ENCODE peak calls at places on chromosomes 16 and 17, in ten cellular contexts. R, I, D, F, W, H, X, C, O and L are unnamed samples.
A peak's percentile ranks its signal among the peaks of the same experiment; 100 is the strongest.

GRCh38 chr17:82228842-82229685 is at the start of gene SLC16A3:
- DNase-seq in R (peak; percentile 26), I (no peak), D (peak; percentile 58), F (peak; percentile 83), W (peak; percentile 51), H (peak; percentile 77), X (peak; percentile 91), C (peak; percentile 62), O (peak; percentile 60), L (peak; percentile 67)

GRCh38 chr17:17813055-17813724 is 23.6 kb downstream of the SREBF1 start:
- DNase-seq in R (no peak), I (no peak), D (no peak), F (no peak), W (no peak), H (no peak), X (no peak), C (no peak), O (no peak), L (no peak)

GRCh38 chr16:50269769-50270509 is 3.6 kb downstream of the ADCY7 start:
- DNase-seq in R (no peak), I (no peak), D (no peak), F (no peak), W (no peak), H (no peak), X (no peak), C (no peak), O (no peak), L (no peak)

GRCh38 chr17:68445671-68446070 is 11.6 kb downstream of the WIPI1 start:
- DNase-seq in R (no peak), I (no peak), D (no peak), F (no peak), W (no peak), H (no peak), X (no peak), C (no peak), O (no peak), L (no peak)

GRCh38 chr17:66459811-66460270 is 157.4 kb downstream of the PRKCA start:
- DNase-seq in R (no peak), I (no peak), D (peak; percentile 97), F (no peak), W (no peak), H (peak; percentile 99), X (no peak), C (no peak), O (no peak), L (peak; percentile 90)

GRCh38 chr16:2751577-2752034 is 832 bp upstream of the SRRM2 start:
- DNase-seq in R (no peak), I (no peak), D (no peak), F (peak; percentile 86), W (no peak), H (no peak), X (no peak), C (peak; percentile 77), O (no peak), L (no peak)

GRCh38 chr16:74654536-74654935 is 12.1 kb downstream of the RFWD3 start:
- DNase-seq in R (no peak), I (no peak), D (no peak), F (no peak), W (no peak), H (no peak), X (peak; percentile 3), C (no peak), O (no peak), L (no peak)

GRCh38 chr16:1257561-1258217 is 1.8 kb downstream of the TPSD1 start:
- DNase-seq in R (no peak), I (no peak), D (no peak), F (peak; percentile 7), W (no peak), H (no peak), X (no peak), C (no peak), O (no peak), L (no peak)

GRCh38 chr17:65160507-65160906 is 23.3 kb downstream of the RGS9 start:
- DNase-seq in R (no peak), I (no peak), D (no peak), F (no peak), W (no peak), H (no peak), X (no peak), C (no peak), O (no peak), L (no peak)

GRCh38 chr17:40450175-40450574 is 6.9 kb downstream of the IGFBP4 start:
- DNase-seq in R (no peak), I (no peak), D (peak; percentile 29), F (peak; percentile 77), W (peak; percentile 19), H (peak; percentile 69), X (peak; percentile 49), C (peak; percentile 59), O (peak; percentile 24), L (peak; percentile 27)

GRCh38 chr17:18382441-18383078 is 5.0 kb downstream of the EVPLL start:
- DNase-seq in R (no peak), I (no peak), D (no peak), F (no peak), W (no peak), H (no peak), X (no peak), C (no peak), O (no peak), L (no peak)

GRCh38 chr16:53069772-53070171 is 15.0 kb downstream of the CHD9 start:
- DNase-seq in R (no peak), I (no peak), D (no peak), F (no peak), W (no peak), H (no peak), X (no peak), C (no peak), O (no peak), L (no peak)

GRCh38 chr17:49741009-49741691 is 22.8 kb downstream of the FAM117A start:
- DNase-seq in R (no peak), I (no peak), D (no peak), F (no peak), W (no peak), H (peak; percentile 23), X (no peak), C (no peak), O (no peak), L (no peak)

GRCh38 chr16:68417711-68418301 is 30.5 kb downstream of the SMPD3 start:
- DNase-seq in R (no peak), I (no peak), D (peak; percentile 28), F (no peak), W (peak; percentile 59), H (no peak), X (no peak), C (no peak), O (peak; percentile 67), L (peak; percentile 63)